ENCODE peak calls at places on chromosome 3, in four cellular contexts. One of them, this sample, is unnamed.

GRCh38 chr3:73516656-73517055 is 108.1 kb downstream of the PDZRN3 start:
- DNase-seq in NB4: no peak
- DNase-seq in fibroblast of pulmonary artery: no peak
- DNase-seq in brain microvascular endothelial cell: no peak
- DNase-seq in this sample: no peak

GRCh38 chr3:22887664-22888291 is 315.3 kb upstream of the UBE2E2 start:
- DNase-seq in NB4: peak
- DNase-seq in fibroblast of pulmonary artery: peak
- DNase-seq in brain microvascular endothelial cell: peak
- DNase-seq in this sample: peak

GRCh38 chr3:51670053-51670666 is 892 bp upstream of the TEX264 start:
- DNase-seq in NB4: no peak
- DNase-seq in fibroblast of pulmonary artery: no peak
- DNase-seq in brain microvascular endothelial cell: no peak
- DNase-seq in this sample: peak

GRCh38 chr3:144003051-144003450 is 31.4 kb downstream of the DIPK2A start:
- DNase-seq in NB4: no peak
- DNase-seq in fibroblast of pulmonary artery: no peak
- DNase-seq in brain microvascular endothelial cell: no peak
- DNase-seq in this sample: no peak

GRCh38 chr3:112298781-112299180 is 4.8 kb upstream of the SLC9C1 start:
- DNase-seq in NB4: no peak
- DNase-seq in fibroblast of pulmonary artery: no peak
- DNase-seq in brain microvascular endothelial cell: no peak
- DNase-seq in this sample: no peak

GRCh38 chr3:195690951-195691350 is 29.8 kb upstream of the MUC20 start:
- DNase-seq in NB4: no peak
- DNase-seq in fibroblast of pulmonary artery: no peak
- DNase-seq in brain microvascular endothelial cell: no peak
- DNase-seq in this sample: no peak

GRCh38 chr3:71432044-71432970 is 151.2 kb downstream of the FOXP1 start:
- DNase-seq in NB4: no peak
- DNase-seq in fibroblast of pulmonary artery: no peak
- DNase-seq in brain microvascular endothelial cell: peak
- DNase-seq in this sample: no peak

GRCh38 chr3:180284331-180285110 is 247.8 kb upstream of the PEX5L start:
- DNase-seq in NB4: no peak
- DNase-seq in fibroblast of pulmonary artery: no peak
- DNase-seq in brain microvascular endothelial cell: no peak
- DNase-seq in this sample: no peak

GRCh38 chr3:36446230-36446629 is 65.9 kb downstream of the STAC start:
- DNase-seq in NB4: no peak
- DNase-seq in fibroblast of pulmonary artery: no peak
- DNase-seq in brain microvascular endothelial cell: peak
- DNase-seq in this sample: no peak

GRCh38 chr3:134772591-134772990 is 22.5 kb upstream of the EPHB1 start:
- DNase-seq in NB4: no peak
- DNase-seq in fibroblast of pulmonary artery: no peak
- DNase-seq in brain microvascular endothelial cell: no peak
- DNase-seq in this sample: no peak

GRCh38 chr3:79019137-79019923 is 748.5 kb downstream of the ROBO1 start:
- DNase-seq in NB4: no peak
- DNase-seq in fibroblast of pulmonary artery: peak
- DNase-seq in brain microvascular endothelial cell: peak
- DNase-seq in this sample: peak

GRCh38 chr3:174859756-174860155 is 622 bp downstream of the NAALADL2 start:
- DNase-seq in NB4: no peak
- DNase-seq in fibroblast of pulmonary artery: no peak
- DNase-seq in brain microvascular endothelial cell: no peak
- DNase-seq in this sample: no peak

GRCh38 chr3:194278186-194278845 is 72.8 kb downstream of the CPN2 start:
- DNase-seq in NB4: peak
- DNase-seq in fibroblast of pulmonary artery: no peak
- DNase-seq in brain microvascular endothelial cell: no peak
- DNase-seq in this sample: no peak

GRCh38 chr3:186536883-186537553 is 7.2 kb downstream of the CRYGS start:
- DNase-seq in NB4: peak
- DNase-seq in fibroblast of pulmonary artery: peak
- DNase-seq in brain microvascular endothelial cell: peak
- DNase-seq in this sample: peak

GRCh38 chr3:128075516-128076464 is 23.6 kb downstream of the SEC61A1 start:
- DNase-seq in NB4: no peak
- DNase-seq in fibroblast of pulmonary artery: peak
- DNase-seq in brain microvascular endothelial cell: peak
- DNase-seq in this sample: peak